ENCODE peak calls at places on chromosomes 11 and 22, in six cellular contexts. F, U, P, A, E and W are unnamed samples.
A peak's percentile ranks its signal among the peaks of the same experiment; 100 is the strongest.

GRCh38 chr22:35359380-35360065 is 21.4 kb upstream of the HMOX1 start:
- DNase-seq in A (no peak), U (no peak), P (no peak), F (no peak), E (no peak), W (no peak)

GRCh38 chr11:3959918-3960295 is 104.4 kb downstream of the STIM1 start:
- DNase-seq in E (no peak), F (no peak), A (no peak), P (peak; percentile 57), U (no peak), W (no peak)

GRCh38 chr11:131746201-131746600 is 375.8 kb downstream of the NTM start:
- DNase-seq in F (no peak), A (no peak), P (no peak), E (no peak), U (no peak), W (no peak)

GRCh38 chr11:128890543-128891409 is at the start of gene KCNJ5:
- DNase-seq in F (no peak), A (no peak), E (peak; percentile 56), P (no peak), U (peak; percentile 75), W (peak; percentile 40)

GRCh38 chr11:100232006-100232405 is 455.1 kb upstream of the ARHGAP42 start:
- DNase-seq in E (no peak), F (no peak), A (no peak), U (no peak), P (no peak), W (no peak)

GRCh38 chr22:46145361-46145851 is 4.9 kb upstream of the PPARA start:
- DNase-seq in F (no peak), E (no peak), U (no peak), P (no peak), A (no peak), W (no peak)

GRCh38 chr22:20228055-20228938 is 39.8 kb downstream of the RTN4R start:
- DNase-seq in U (no peak), A (no peak), E (no peak), F (no peak), P (no peak), W (no peak)

GRCh38 chr11:8354622-8355417 is 91.1 kb upstream of the LMO1 start:
- DNase-seq in U (peak; percentile 42), E (no peak), F (peak; percentile 45), P (no peak), A (no peak), W (no peak)

GRCh38 chr11:65215441-65216076 is 33.8 kb downstream of the CAPN1 start:
- DNase-seq in P (peak; percentile 71), E (peak; percentile 16), F (no peak), A (no peak), U (no peak), W (no peak)

GRCh38 chr11:95092549-95093324 is 3.1 kb downstream of the ENDOD1 start:
- DNase-seq in F (no peak), U (no peak), A (no peak), E (no peak), P (peak; percentile 92), W (no peak)

GRCh38 chr11:73178092-73178539 is 36.0 kb upstream of the FCHSD2 start:
- DNase-seq in P (peak; percentile 69), F (peak; percentile 56), A (peak; percentile 42), E (peak; percentile 82), U (peak; percentile 92), W (peak; percentile 84)

GRCh38 chr11:132064987-132065620 is 694.7 kb downstream of the NTM start:
- DNase-seq in A (no peak), P (no peak), U (no peak), E (no peak), F (no peak), W (no peak)

GRCh38 chr11:78228467-78228866 is 39.7 kb downstream of the USP35 start:
- DNase-seq in U (no peak), A (peak; percentile 32), F (peak; percentile 27), E (no peak), P (peak; percentile 64), W (no peak)

GRCh38 chr11:112564228-112564955 is 303.7 kb upstream of the PLET1 start:
- DNase-seq in E (no peak), P (peak; percentile 67), A (no peak), U (no peak), F (no peak), W (peak; percentile 37)

GRCh38 chr11:95108159-95108611 is 18.5 kb downstream of the ENDOD1 start:
- DNase-seq in P (peak; percentile 91), U (no peak), A (no peak), E (peak; percentile 45), F (no peak), W (peak; percentile 24)

GRCh38 chr11:11057472-11057854 is 199.6 kb upstream of the ZBED5 start:
- DNase-seq in U (no peak), E (no peak), A (no peak), P (no peak), F (no peak), W (no peak)

GRCh38 chr11:88428959-88429358 is 91.4 kb upstream of the CTSC start:
- DNase-seq in E (no peak), F (no peak), P (no peak), A (no peak), U (no peak), W (no peak)

GRCh38 chr22:46801826-46802607 is 39.6 kb downstream of the TBC1D22A start:
- DNase-seq in F (no peak), P (no peak), E (no peak), A (no peak), U (no peak), W (no peak)

GRCh38 chr11:131591051-131591461 is 220.6 kb downstream of the NTM start:
- DNase-seq in P (no peak), U (no peak), A (no peak), E (no peak), F (no peak), W (no peak)

GRCh38 chr11:94740083-94740974 is 27.8 kb upstream of the AMOTL1 start:
- DNase-seq in U (peak; percentile 75), F (peak; percentile 54), E (no peak), P (no peak), A (no peak), W (peak; percentile 59)

GRCh38 chr22:36359172-36359973 is 28.4 kb downstream of the MYH9 start:
- DNase-seq in E (no peak), A (no peak), P (no peak), U (no peak), F (no peak), W (no peak)

GRCh38 chr11:11813288-11813962 is 28.3 kb upstream of the USP47 start:
- DNase-seq in A (peak; percentile 31), E (peak; percentile 51), U (no peak), P (peak; percentile 79), F (no peak), W (no peak)

GRCh38 chr22:26127126-26127525 is 42.1 kb upstream of the SEZ6L start:
- DNase-seq in P (no peak), E (no peak), F (no peak), U (no peak), A (no peak), W (no peak)

GRCh38 chr22:38870791-38871359 is 1.1 kb downstream of the CBX6 start:
- DNase-seq in A (no peak), E (peak; percentile 9), U (no peak), F (no peak), P (no peak), W (no peak)

GRCh38 chr22:36862251-36863242 is 1.7 kb downstream of the NCF4 start:
- DNase-seq in F (no peak), P (no peak), E (peak; percentile 31), A (no peak), U (no peak), W (peak; percentile 46)

GRCh38 chr22:43925433-43926348 is 2.1 kb downstream of the PNPLA3 start:
- DNase-seq in E (no peak), U (no peak), P (no peak), F (peak; percentile 80), A (no peak), W (no peak)

GRCh38 chr11:65132238-65132987 is 1.9 kb downstream of the SYVN1 start:
- DNase-seq in P (no peak), E (no peak), A (no peak), U (no peak), F (no peak), W (no peak)

DNA sequence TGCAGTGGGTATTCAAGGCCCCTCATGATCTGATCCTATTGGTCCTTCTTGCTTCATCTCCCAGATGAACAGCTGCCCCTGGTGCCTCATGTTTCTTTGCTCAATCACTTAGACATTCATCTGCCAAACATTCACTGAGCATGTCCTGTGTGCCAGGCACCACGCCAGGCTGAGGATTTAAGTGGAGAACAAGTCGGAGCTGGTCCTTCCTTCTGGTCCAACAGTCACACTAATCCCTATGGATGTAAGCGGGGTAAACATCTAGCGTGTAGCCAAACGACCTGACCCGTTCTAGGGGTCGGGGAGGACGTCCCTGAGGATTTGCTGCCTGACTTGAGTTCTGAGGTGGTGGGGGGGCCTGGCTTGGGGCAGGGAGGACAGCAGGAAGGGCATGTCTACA is 21.9 kb downstream of the ZMAT5 start:
- DNase-seq in F (no peak), E (peak; percentile 35), P (no peak), U (no peak), A (no peak), W (no peak)
- H3K4me3 ChIP-seq in F (peak overlapping the region; percentile 47), E (no peak overlapping the region), P (no peak overlapping the region), U (no peak overlapping the region), A (no peak overlapping the region), W (no peak overlapping the region)

DNA sequence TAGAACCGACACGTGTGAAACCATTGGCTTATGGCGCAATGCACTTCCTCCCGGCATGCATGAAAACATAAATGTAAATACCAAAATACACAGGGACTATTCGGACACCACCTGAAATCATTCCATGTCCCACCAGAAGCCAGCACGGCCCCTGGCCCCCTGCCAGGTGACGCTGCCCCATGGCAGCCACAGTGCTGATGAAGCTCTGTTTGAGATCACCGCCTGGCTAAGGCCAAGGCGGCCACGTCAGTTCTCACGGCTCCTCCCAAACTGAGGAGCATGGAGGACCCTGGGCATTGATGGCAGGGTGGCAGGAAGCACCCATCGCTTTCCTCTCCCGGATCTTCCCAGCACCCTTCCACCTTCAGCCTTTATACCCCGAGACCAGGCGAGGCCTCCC is 89.5 kb downstream of the CDKN1C start:
- DNase-seq in F (no peak), E (no peak), A (no peak), U (peak; percentile 37), P (no peak), W (peak; percentile 9)
- H3K4me3 ChIP-seq in F (no peak overlapping the region), E (no peak overlapping the region), A (no peak overlapping the region), U (no peak overlapping the region), P (no peak overlapping the region), W (no peak overlapping the region)

GRCh38 chr22:50471197-50471847 is 3.5 kb downstream of the SBF1 start:
- DNase-seq in E (no peak), P (no peak), F (no peak), A (no peak), U (no peak), W (no peak)
- H3K4me3 ChIP-seq in E (peak overlapping the region; percentile 4), P (no peak overlapping the region), F (no peak overlapping the region), A (no peak overlapping the region), U (no peak overlapping the region), W (no peak overlapping the region)

DNA sequence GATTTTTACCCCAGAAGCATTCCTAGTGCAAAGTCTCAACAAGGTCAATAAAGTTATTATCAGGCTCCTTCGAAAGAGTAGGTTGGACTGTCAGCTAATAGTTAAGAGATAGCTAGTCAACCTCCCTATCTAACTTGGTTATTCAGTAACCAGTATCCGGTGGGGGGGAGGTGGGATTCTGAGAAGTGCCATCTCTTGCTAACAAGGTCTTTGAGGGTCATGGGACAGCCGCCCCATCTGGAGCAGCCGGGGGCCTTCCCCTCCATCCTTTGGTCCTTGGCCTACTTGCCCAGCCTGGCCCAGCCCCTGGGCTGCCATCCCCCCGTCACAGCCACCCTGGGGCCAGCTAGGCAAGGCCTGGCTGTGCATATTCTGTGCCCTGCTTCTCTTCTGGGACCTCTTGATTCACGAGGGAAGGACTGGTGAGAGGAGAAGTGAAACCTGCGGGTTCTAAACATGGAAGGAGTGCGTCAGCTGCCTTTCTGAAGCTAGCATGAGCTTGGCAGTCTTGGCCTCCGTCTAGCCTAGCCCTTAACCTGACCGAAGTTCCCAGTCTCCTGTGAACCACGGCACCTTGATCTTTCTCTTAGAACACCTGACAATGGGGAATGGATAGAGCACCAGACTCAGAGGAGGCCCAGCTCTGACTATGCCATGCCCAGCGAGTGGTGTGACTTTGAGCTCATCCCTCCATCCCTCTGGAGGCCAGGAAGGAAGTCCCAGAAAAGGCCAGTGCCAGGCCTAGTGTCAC is 9.3 kb downstream of the SLC37A2 start:
- DNase-seq in P (no peak), F (no peak), U (peak; percentile 24), E (no peak), A (no peak), W (no peak)
- H3K4me3 ChIP-seq in P (no peak overlapping the region), F (no peak overlapping the region), U (no peak overlapping the region), E (no peak overlapping the region), A (no peak overlapping the region), W (no peak overlapping the region)